ENCODE peak calls at places on chromosome 19, in nine cellular contexts. C is type B pancreatic cell; R is CD8-positive, alpha-beta T cell; M is endothelial cell; X is foreskin keratinocyte; G is GM10248; N is GM06990; D is left ventricle myocardium inferior; U is upper lobe of right lung. Y is an unnamed sample.

GRCh38 chr19:5961969-5962945 is 15.7 kb downstream of the RANBP3 start:
- DNase-seq in G (no peak), R (peak), X (no peak), D (peak), N (no peak), U (peak), C (no peak), M (peak), Y (no peak)

GRCh38 chr19:15516363-15516762 is 8.0 kb downstream of the CYP4F22 start:
- DNase-seq in C (no peak), U (no peak), M (no peak), N (no peak), X (no peak), G (no peak), R (no peak), D (no peak), Y (no peak)

GRCh38 chr19:13788991-13789390 is 6.3 kb upstream of the ZSWIM4 start:
- DNase-seq in N (no peak), R (peak), X (no peak), C (no peak), M (no peak), G (no peak), U (no peak), D (no peak), Y (no peak)

GRCh38 chr19:5823579-5824281 is 15.8 kb downstream of the FUT6 start:
- DNase-seq in D (no peak), M (no peak), G (no peak), N (no peak), U (peak), R (no peak), C (no peak), X (no peak), Y (no peak)

GRCh38 chr19:1383014-1383310 is 745 bp upstream of the NDUFS7 start:
- DNase-seq in M (no peak), R (no peak), U (no peak), N (no peak), C (no peak), X (no peak), G (no peak), D (no peak), Y (no peak)

GRCh38 chr19:31353826-31354225 is 4.6 kb upstream of the TSHZ3 start:
- DNase-seq in X (no peak), N (no peak), C (no peak), G (no peak), U (no peak), M (peak), D (no peak), R (no peak), Y (no peak)

GRCh38 chr19:31339405-31339804 is 9.8 kb downstream of the TSHZ3 start:
- DNase-seq in U (no peak), X (no peak), D (no peak), R (no peak), C (no peak), N (no peak), G (no peak), M (no peak), Y (no peak)

GRCh38 chr19:1576242-1577089 is 8.3 kb upstream of the MEX3D start:
- DNase-seq in M (no peak), X (no peak), R (no peak), D (no peak), U (no peak), G (no peak), C (no peak), N (no peak), Y (no peak)

GRCh38 chr19:46022431-46023310 is at the start of gene PGLYRP1:
- DNase-seq in X (no peak), M (no peak), U (no peak), N (no peak), C (no peak), R (no peak), D (no peak), G (no peak), Y (no peak)

GRCh38 chr19:18744019-18744418 is 47.1 kb downstream of the COMP start:
- DNase-seq in D (no peak), U (no peak), G (no peak), X (no peak), N (no peak), M (no peak), R (no peak), C (no peak), Y (no peak)

GRCh38 chr19:36488816-36489138 is 584 bp downstream of the ZNF566 start:
- DNase-seq in D (no peak), N (no peak), G (peak), C (no peak), X (no peak), R (peak), M (no peak), U (no peak), Y (peak)

GRCh38 chr19:5687360-5688198 is 2.5 kb upstream of the RPL36 start:
- DNase-seq in C (no peak), D (no peak), N (peak), X (no peak), G (no peak), R (no peak), U (peak), M (no peak), Y (no peak)

GRCh38 chr19:43687660-43687997 is 17.7 kb upstream of the PLAUR start:
- DNase-seq in N (no peak), U (no peak), G (no peak), M (no peak), D (no peak), X (no peak), C (no peak), R (no peak), Y (no peak)

GRCh38 chr19:30426864-30427263 is 54.7 kb downstream of the ZNF536 start:
- DNase-seq in N (no peak), X (no peak), M (no peak), D (no peak), G (no peak), U (no peak), C (no peak), R (no peak), Y (no peak)

GRCh38 chr19:45883881-45884681 is 1.9 kb downstream of the IRF2BP1 start:
- DNase-seq in M (no peak), U (no peak), R (no peak), X (no peak), D (no peak), G (no peak), C (no peak), N (no peak), Y (no peak)

GRCh38 chr19:1401138-1401888 is at the start of gene GAMT:
- DNase-seq in U (no peak), M (peak), X (no peak), G (peak), R (peak), C (no peak), D (peak), N (peak), Y (no peak)

GRCh38 chr19:58509731-58510083 is 2.1 kb downstream of the SLC27A5 start:
- DNase-seq in U (no peak), C (no peak), X (no peak), N (no peak), D (no peak), M (no peak), G (no peak), R (no peak), Y (no peak)

GRCh38 chr19:12952488-12953455 is 4.3 kb downstream of the GADD45GIP1 start:
- DNase-seq in G (no peak), U (no peak), R (no peak), X (peak), N (no peak), M (no peak), D (no peak), C (no peak), Y (no peak)

GRCh38 chr19:1567116-1567847 is 843 bp downstream of the MEX3D start:
- DNase-seq in D (peak), G (no peak), M (peak), U (peak), N (no peak), X (no peak), R (peak), C (no peak), Y (no peak)

GRCh38 chr19:7983286-7983950 is 22.0 kb downstream of the ELAVL1 start:
- DNase-seq in R (no peak), D (no peak), X (no peak), G (no peak), M (no peak), C (no peak), U (no peak), N (no peak), Y (no peak)

GRCh38 chr19:703651-704446 is 4.9 kb upstream of the PALM start:
- DNase-seq in G (peak), U (peak), D (peak), R (peak), X (peak), M (peak), N (peak), C (no peak), Y (no peak)

GRCh38 chr19:53906211-53907192 is 2.6 kb upstream of the CACNG7 start:
- DNase-seq in U (peak), M (peak), R (peak), G (peak), C (no peak), X (no peak), D (peak), N (peak), Y (no peak)

GRCh38 chr19:40466219-40467006 is at the start of gene SPTBN4:
- DNase-seq in R (peak), D (no peak), M (no peak), X (no peak), N (peak), G (peak), C (no peak), U (peak), Y (no peak)

GRCh38 chr19:40467007-40467565 is 285 bp downstream of the SPTBN4 start:
- DNase-seq in M (no peak), U (peak), N (peak), G (no peak), C (no peak), R (no peak), D (no peak), X (no peak), Y (no peak)

GRCh38 chr19:40465025-40465780 is at the start of gene BLVRB:
- DNase-seq in C (no peak), D (no peak), M (no peak), U (no peak), R (no peak), N (no peak), X (peak), G (no peak), Y (no peak)

GRCh38 chr19:40464059-40465024 is 1.2 kb downstream of the BLVRB start:
- DNase-seq in X (peak), R (peak), N (no peak), D (peak), M (peak), C (peak), G (peak), U (peak), Y (no peak)

DNA sequence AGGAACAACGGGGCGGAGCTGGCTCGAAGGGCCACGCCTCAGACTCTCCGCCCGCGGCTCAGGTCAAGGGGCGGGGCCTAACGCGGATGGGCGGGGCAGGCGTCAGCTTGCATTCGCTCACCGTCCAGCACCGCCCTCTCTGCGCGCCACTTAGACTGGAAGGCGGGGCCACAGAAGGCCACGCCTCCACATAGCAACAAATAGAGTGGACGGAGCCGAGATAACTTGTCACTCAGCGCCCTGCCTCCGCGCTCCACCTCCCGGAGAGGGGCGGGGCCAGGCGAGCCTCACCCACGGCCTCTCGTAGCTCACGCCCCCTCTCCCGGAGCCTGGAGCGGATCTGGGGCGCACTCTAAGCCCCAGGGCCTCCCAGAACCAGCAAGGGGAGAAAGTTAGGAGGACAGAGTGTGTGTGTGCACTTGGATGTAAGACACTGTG is 255 bp upstream of the BLVRB start:
- DNase-seq in M (peak), X (peak), N (peak), C (peak), G (peak), D (peak), U (peak), R (peak), Y (peak)
- TF ChIP-seq CTCF in M (no peak), X (no peak), N (no peak), C (no peak), G (no peak), D (no peak), U (no peak), R (no peak), Y (no peak)

GRCh38 chr19:17234911-17235617 is 9.0 kb downstream of the OCEL1 start:
- DNase-seq in G (peak), D (peak), M (peak), N (peak), U (no peak), X (no peak), C (no peak), R (peak), Y (no peak)

GRCh38 chr19:17236414-17236716 is 9.4 kb downstream of the NR2F6 start:
- DNase-seq in R (no peak), G (no peak), N (no peak), C (no peak), M (no peak), X (no peak), U (no peak), D (no peak), Y (no peak)

GRCh38 chr19:17236831-17237543 is 8.7 kb downstream of the NR2F6 start:
- DNase-seq in G (no peak), D (no peak), M (no peak), C (no peak), X (no peak), R (no peak), N (no peak), U (no peak), Y (no peak)

GRCh38 chr19:17237747-17238706 is 7.7 kb downstream of the NR2F6 start:
- DNase-seq in U (no peak), G (no peak), X (no peak), N (no peak), R (no peak), D (no peak), M (no peak), C (no peak), Y (no peak)

GRCh38 chr19:17235618-17236413 is 9.8 kb downstream of the OCEL1 start:
- DNase-seq in R (peak), M (peak), C (no peak), G (peak), X (no peak), D (peak), U (peak), N (peak), Y (peak)
- TF ChIP-seq CTCF in R (peak), M (no peak), C (peak), G (peak), X (peak), D (peak), U (peak), N (peak), Y (peak)

GRCh38 chr19:48393559-48394330 is at the start of gene GRIN2D:
- DNase-seq in G (no peak), U (no peak), M (peak), X (no peak), N (no peak), D (no peak), R (peak), C (no peak), Y (no peak)
- TF ChIP-seq CTCF in G (no peak), U (no peak), M (no peak), X (no peak), N (peak), D (no peak), R (no peak), C (peak), Y (no peak)

DNA sequence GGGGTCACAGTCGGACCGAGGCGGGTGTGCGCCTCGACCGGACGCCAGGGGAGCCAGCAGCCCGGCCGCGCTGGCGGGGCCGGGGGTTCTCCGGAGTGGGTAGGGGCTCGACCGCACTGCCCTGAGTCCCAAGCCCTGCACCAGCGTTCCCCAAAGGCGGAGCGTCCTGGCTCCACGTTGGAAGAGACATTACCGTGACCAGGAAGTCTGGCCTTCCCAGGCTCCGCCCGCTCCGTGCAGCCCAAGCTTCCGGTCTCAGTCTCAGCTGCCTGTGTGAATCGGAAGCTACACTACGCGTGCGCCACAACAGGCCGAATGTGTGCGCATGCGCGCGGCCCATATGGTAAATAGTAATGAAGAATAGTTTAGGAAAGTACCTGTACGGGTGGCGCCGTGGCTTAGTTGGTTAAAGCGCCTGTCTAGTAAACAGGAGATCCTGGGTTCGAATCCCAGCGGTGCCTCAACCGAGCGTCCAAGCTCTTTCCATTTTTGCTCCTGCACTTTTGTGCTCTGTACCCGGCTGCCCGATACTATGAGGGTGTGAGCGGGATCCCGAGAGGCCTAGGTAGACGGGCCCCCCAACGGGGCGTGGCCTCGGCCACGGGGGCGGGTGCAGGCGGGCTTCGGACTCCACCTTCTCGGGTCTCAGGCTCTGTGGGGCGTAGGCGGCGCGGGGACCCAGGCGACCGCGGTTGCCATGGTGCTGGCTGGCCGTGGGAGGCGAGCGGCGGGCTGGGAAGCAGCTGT is 17.3 kb upstream of the LRP3 start:
- DNase-seq in D (peak), U (peak), M (peak), G (peak), X (peak), C (peak), N (peak), R (peak), Y (peak)
- TF ChIP-seq CTCF in D (peak), U (peak), M (no peak), G (no peak), X (peak), C (peak), N (peak), R (no peak), Y (peak)

DNA sequence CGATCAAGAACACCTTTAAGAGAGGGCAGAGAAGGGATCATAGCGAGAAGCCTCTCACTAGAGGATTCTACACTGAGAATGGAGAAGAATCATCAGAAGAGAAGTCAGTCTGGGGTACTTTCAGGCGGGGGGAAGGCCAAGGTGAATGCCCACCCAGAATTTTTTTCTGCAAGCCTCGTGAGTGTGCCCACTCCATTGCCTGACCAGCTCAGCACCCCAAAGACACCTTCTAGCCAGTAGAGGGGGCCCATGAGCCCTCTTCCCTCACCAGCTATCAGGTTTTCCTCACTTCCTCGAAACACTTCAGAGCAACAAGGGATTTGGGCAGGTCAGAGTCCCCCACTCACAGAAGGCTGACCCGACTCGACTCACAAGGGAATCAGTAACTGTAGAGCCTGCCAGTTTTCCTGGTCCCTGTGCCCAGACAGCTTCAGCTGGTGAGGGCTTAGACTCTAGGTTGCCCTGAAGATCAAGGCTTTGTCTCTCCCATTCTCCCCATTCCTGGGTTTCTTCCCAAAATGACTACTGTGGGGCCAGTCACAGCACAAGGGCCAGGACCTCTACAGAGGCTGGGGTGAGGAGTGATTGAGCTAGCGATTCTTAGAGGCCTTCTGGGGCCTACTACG is 18.4 kb downstream of the NLRP13 start:
- DNase-seq in D (no peak), M (no peak), N (no peak), G (no peak), C (no peak), U (no peak), R (no peak), X (no peak), Y (no peak)
- TF ChIP-seq CTCF in D (no peak), M (no peak), N (peak), G (no peak), C (no peak), U (peak), R (no peak), X (no peak), Y (peak)

DNA sequence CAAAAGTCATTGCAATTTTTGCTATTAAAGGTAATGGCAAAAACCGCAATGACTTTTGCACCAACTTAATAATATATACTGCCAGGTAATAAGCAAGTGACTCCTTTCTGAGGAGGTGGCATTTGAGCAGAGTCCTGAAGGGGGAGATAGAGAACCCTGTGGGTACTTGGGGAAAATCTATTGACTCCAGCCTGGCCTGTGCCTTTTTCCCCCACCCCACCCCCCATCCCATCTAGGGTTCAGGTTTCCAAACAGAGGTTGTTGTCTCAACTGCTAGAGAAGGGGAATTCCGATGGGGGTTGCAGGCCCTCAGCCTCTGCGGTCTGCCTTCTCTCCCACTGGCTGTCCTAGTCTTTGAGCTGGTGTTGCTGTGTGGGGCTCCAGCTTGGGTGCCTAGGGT is 11.5 kb downstream of the S1PR2 start:
- DNase-seq in X (no peak), G (peak), D (no peak), N (peak), R (peak), C (no peak), U (no peak), M (no peak), Y (peak)
- TF ChIP-seq CTCF in X (peak), G (peak), D (peak), N (peak), R (peak), C (peak), U (peak), M (peak), Y (peak)

DNA sequence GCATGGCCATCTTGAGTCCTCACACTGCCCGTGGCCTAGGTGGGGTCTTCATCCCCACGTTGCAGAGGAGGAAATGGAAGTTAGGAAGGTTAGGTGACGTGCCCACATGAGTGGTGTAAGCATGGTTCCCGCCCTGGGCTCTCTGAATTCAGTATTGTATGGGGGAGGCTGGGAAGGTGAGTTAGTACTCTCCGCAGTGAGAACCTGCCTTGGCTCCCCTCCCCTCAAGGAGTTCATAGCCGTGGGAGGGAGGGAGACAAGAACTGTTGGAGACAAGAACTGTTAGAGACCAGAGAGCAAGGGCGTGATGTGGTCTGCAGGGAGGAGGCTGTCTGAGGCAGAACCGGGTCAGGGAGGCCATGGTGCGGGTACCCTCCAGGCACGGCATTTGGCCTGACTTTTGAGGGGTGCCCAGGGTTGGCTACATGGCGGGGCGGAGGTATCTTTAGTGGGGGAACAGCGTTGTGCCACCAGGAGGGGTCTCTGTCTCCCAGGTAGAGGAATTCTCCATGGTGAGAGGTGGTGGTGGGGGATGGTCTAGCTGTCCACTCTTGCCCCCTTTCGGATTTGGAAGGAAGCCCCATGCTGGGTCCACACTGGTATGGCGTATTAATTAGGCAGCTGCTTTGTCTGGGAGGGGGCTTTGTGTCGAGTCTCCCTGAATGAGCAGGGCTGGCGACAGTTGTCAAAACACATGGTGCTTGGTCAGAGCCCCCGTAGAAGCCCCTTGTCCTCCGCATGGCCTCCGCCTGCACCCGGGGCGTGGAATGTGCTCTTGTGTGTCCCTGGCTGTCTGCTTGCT is 45.8 kb downstream of the CAPN12 start:
- DNase-seq in N (no peak), X (peak), G (no peak), R (no peak), M (no peak), C (no peak), U (no peak), D (no peak), Y (no peak)
- TF ChIP-seq CTCF in N (no peak), X (peak), G (no peak), R (no peak), M (no peak), C (no peak), U (no peak), D (no peak), Y (no peak)

Y was measured in GM12864.